ENCODE peak calls at places on chromosomes 5 and 9, in eight cellular contexts. Z, A, L, N, H, S, E and T are unnamed samples.

GRCh38 chr9:129914051-129914450 is 78.8 kb downstream of the USP20 start:
- DNase-seq in Z (no peak), A (no peak), L (no peak), N (no peak), H (no peak), S (no peak), E (no peak), T (no peak)

GRCh38 chr9:131677445-131678180 is 62.3 kb downstream of the RAPGEF1 start:
- DNase-seq in Z (peak), A (peak), L (peak), N (no peak), H (peak), S (no peak), E (peak), T (no peak)

GRCh38 chr5:36305571-36306326 is 4.0 kb upstream of the RANBP3L start:
- DNase-seq in Z (no peak), A (peak), L (peak), N (no peak), H (peak), S (peak), E (peak), T (no peak)

GRCh38 chr9:14353222-14354056 is 39.5 kb upstream of the NFIB start:
- DNase-seq in Z (peak), A (peak), L (peak), N (peak), H (peak), S (peak), E (peak), T (peak)

GRCh38 chr5:32088214-32088613 is 85.9 kb downstream of the GOLPH3 start:
- DNase-seq in Z (no peak), A (no peak), L (no peak), N (no peak), H (no peak), S (no peak), E (no peak), T (no peak)

GRCh38 chr9:123972618-123973017 is 39.0 kb upstream of the LHX2 start:
- DNase-seq in Z (no peak), A (no peak), L (no peak), N (no peak), H (no peak), S (no peak), E (no peak), T (no peak)

GRCh38 chr5:39422036-39422606 is 2.7 kb downstream of the DAB2 start:
- DNase-seq in Z (no peak), A (no peak), L (no peak), N (no peak), H (peak), S (no peak), E (peak), T (no peak)

GRCh38 chr9:37984672-37985611 is 81.0 kb upstream of the SLC25A51 start:
- DNase-seq in Z (no peak), A (peak), L (peak), N (no peak), H (peak), S (no peak), E (peak), T (no peak)

GRCh38 chr5:150514708-150515211 is 6.8 kb downstream of the NDST1 start:
- DNase-seq in Z (no peak), A (peak), L (peak), N (no peak), H (peak), S (no peak), E (no peak), T (no peak)

GRCh38 chr5:134038143-134038542 is 33.4 kb upstream of the VDAC1 start:
- DNase-seq in Z (no peak), A (no peak), L (no peak), N (no peak), H (no peak), S (no peak), E (no peak), T (no peak)

GRCh38 chr5:98769006-98769255 is 4.5 kb upstream of the RGMB start:
- DNase-seq in Z (no peak), A (no peak), L (no peak), N (no peak), H (no peak), S (peak), E (no peak), T (no peak)

GRCh38 chr5:149485655-149486615 is 65.3 kb downstream of the CSNK1A1 start:
- DNase-seq in Z (peak), A (peak), L (peak), N (no peak), H (peak), S (peak), E (peak), T (peak)

GRCh38 chr5:8013951-8014844 is 145.2 kb downstream of the MTRR start:
- DNase-seq in Z (no peak), A (no peak), L (no peak), N (no peak), H (no peak), S (no peak), E (no peak), T (no peak)

GRCh38 chr9:75168270-75169185 is 80.2 kb downstream of the OSTF1 start:
- DNase-seq in Z (no peak), A (peak), L (peak), N (no peak), H (no peak), S (no peak), E (peak), T (no peak)

GRCh38 chr5:77426670-77427069 is 65.4 kb downstream of the WDR41 start:
- DNase-seq in Z (peak), A (peak), L (peak), N (no peak), H (peak), S (no peak), E (peak), T (no peak)

GRCh38 chr9:38423939-38424843 is at the start of gene IGFBPL1:
- DNase-seq in Z (no peak), A (peak), L (no peak), N (peak), H (no peak), S (no peak), E (peak), T (no peak)

GRCh38 chr5:9490494-9491097 is 55.3 kb downstream of the SEMA5A start:
- DNase-seq in Z (no peak), A (no peak), L (no peak), N (no peak), H (no peak), S (no peak), E (no peak), T (no peak)

GRCh38 chr9:104984541-104984940 is 56.6 kb upstream of the ABCA1 start:
- DNase-seq in Z (no peak), A (no peak), L (no peak), N (no peak), H (no peak), S (no peak), E (no peak), T (no peak)

GRCh38 chr9:99778308-99778707 is 43.4 kb upstream of the NR4A3 start:
- DNase-seq in Z (peak), A (peak), L (peak), N (no peak), H (peak), S (no peak), E (peak), T (peak)

GRCh38 chr5:40452874-40453624 is 226.7 kb upstream of the PTGER4 start:
- DNase-seq in Z (no peak), A (no peak), L (no peak), N (no peak), H (no peak), S (no peak), E (no peak), T (no peak)

GRCh38 chr5:135326296-135327240 is 72.5 kb downstream of the MACROH2A1 start:
- DNase-seq in Z (no peak), A (peak), L (no peak), N (no peak), H (no peak), S (no peak), E (no peak), T (no peak)

GRCh38 chr5:108818613-108819272 is 71.0 kb downstream of the FER start:
- DNase-seq in Z (peak), A (peak), L (peak), N (no peak), H (peak), S (no peak), E (peak), T (peak)

GRCh38 chr5:152556779-152557178 is 151.7 kb upstream of the NMUR2 start:
- DNase-seq in Z (no peak), A (no peak), L (no peak), N (no peak), H (no peak), S (no peak), E (no peak), T (no peak)

GRCh38 chr9:126773004-126773607 is 31.7 kb upstream of the ZBTB43 start:
- DNase-seq in Z (no peak), A (peak), L (peak), N (no peak), H (peak), S (no peak), E (peak), T (no peak)

GRCh38 chr5:84242286-84242685 is 142.4 kb downstream of the EDIL3 start:
- DNase-seq in Z (peak), A (peak), L (peak), N (no peak), H (peak), S (no peak), E (peak), T (peak)

GRCh38 chr5:77210091-77211012 is at the start of gene PDE8B:
- DNase-seq in Z (no peak), A (peak), L (no peak), N (no peak), H (no peak), S (no peak), E (no peak), T (no peak)

GRCh38 chr9:114633452-114634089 is 22.5 kb downstream of the TMEM268 start:
- DNase-seq in Z (no peak), A (no peak), L (no peak), N (no peak), H (no peak), S (no peak), E (peak), T (no peak)

GRCh38 chr9:95504053-95504963 is 12.5 kb downstream of the PTCH1 start:
- DNase-seq in Z (no peak), A (peak), L (peak), N (no peak), H (peak), S (peak), E (peak), T (no peak)

GRCh38 chr5:108728566-108729305 is 19.0 kb upstream of the FER start:
- DNase-seq in Z (no peak), A (no peak), L (peak), N (no peak), H (no peak), S (no peak), E (no peak), T (no peak)

GRCh38 chr9:129368458-129368978 is 190.5 kb upstream of the IER5L start:
- DNase-seq in Z (no peak), A (no peak), L (no peak), N (no peak), H (no peak), S (no peak), E (no peak), T (no peak)

GRCh38 chr9:35756275-35756742 is 2.2 kb upstream of the MSMP start:
- DNase-seq in Z (no peak), A (peak), L (peak), N (no peak), H (no peak), S (peak), E (peak), T (no peak)

GRCh38 chr9:111094433-111095421 is 56.5 kb upstream of the LPAR1 start:
- DNase-seq in Z (peak), A (peak), L (peak), N (no peak), H (peak), S (peak), E (peak), T (peak)

GRCh38 chr5:154159343-154159742 is 31.2 kb upstream of the GALNT10 start:
- DNase-seq in Z (no peak), A (peak), L (peak), N (no peak), H (peak), S (no peak), E (peak), T (no peak)

DNA sequence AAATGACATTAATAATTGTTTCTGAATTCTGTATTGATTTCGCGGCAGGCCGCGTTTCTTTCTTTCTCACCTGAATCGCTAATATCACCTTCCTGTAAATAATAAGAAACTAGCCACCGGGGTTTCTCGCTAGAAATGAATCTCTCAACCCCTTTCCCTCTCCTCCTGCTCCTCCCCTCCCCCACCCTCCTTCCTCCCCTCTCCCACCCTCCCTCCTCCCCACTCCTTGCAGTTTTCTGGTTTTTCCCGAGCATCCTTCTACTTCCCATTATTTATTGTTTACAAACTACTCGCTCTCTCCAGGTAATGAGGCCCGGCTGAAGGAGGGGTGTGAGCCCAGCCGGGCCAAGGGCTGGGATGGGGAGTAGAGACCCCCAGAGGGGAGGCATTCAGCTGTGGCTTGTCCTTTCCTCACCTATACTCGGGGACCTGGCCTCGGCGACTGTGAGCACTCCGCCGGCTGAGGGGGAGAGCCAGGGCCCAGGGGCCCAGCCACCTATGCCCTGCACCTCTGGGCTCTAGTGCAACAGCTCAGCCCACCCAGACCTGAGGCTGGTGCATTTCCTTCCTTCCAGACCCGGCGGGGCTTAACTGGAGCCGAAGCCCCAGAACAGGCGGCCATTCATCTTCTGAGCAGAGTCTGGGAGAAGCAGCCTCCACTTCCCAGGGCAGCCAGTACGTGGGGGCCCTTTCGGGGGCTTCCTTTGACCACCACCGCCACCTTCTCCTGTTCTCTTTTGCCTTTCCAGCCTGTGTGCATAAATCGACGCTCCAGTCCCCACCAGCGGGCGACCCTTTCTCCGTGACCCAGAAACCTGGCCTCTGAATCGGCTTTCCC is 2.1 kb upstream of the IRX4 start:
- DNase-seq in Z (no peak), A (no peak), L (no peak), N (no peak), H (no peak), S (no peak), E (peak), T (no peak)
- H3K4me3 ChIP-seq in Z (no peak), A (no peak), L (peak), N (peak), H (no peak), S (no peak), E (peak), T (no peak)

GRCh38 chr5:91840412-91840811 is 457.3 kb upstream of the ARRDC3 start:
- DNase-seq in Z (no peak), A (no peak), L (no peak), N (no peak), H (no peak), S (no peak), E (no peak), T (no peak)
- TF ChIP-seq CTCF in Z (no peak), A (no peak), L (no peak), N (no peak), H (no peak), S (no peak), E (no peak), T (no peak)

GRCh38 chr9:22002038-22002437 is 7.1 kb downstream of the CDKN2B start:
- DNase-seq in Z (no peak), A (no peak), L (no peak), N (no peak), H (no peak), S (no peak), E (no peak), T (no peak)

GRCh38 chr9:22005083-22005699 is 3.9 kb downstream of the CDKN2B start:
- DNase-seq in Z (no peak), A (peak), L (no peak), N (no peak), H (peak), S (no peak), E (no peak), T (no peak)

GRCh38 chr9:22008662-22009562 is at the start of gene CDKN2B:
- DNase-seq in Z (peak), A (peak), L (peak), N (peak), H (peak), S (peak), E (peak), T (peak)

GRCh38 chr9:22009563-22009867 is 410 bp upstream of the CDKN2B start:
- DNase-seq in Z (no peak), A (no peak), L (no peak), N (no peak), H (no peak), S (no peak), E (no peak), T (no peak)

GRCh38 chr9:22005700-22006605 is 3.2 kb downstream of the CDKN2B start:
- DNase-seq in Z (no peak), A (peak), L (no peak), N (no peak), H (peak), S (no peak), E (peak), T (no peak)
- H3K4me3 ChIP-seq in Z (peak), A (peak), L (peak), N (peak), H (peak), S (peak), E (peak), T (no peak)

GRCh38 chr5:94159144-94159543 is 417.7 kb upstream of the POU5F2 start:
- DNase-seq in Z (no peak), A (no peak), L (peak), N (no peak), H (no peak), S (no peak), E (no peak), T (no peak)
- TF ChIP-seq CTCF in Z (no peak), A (no peak), L (peak), N (no peak), H (no peak), S (no peak), E (no peak), T (peak)

GRCh38 chr9:89397471-89397870 is 79.2 kb downstream of the SECISBP2 start:
- DNase-seq in Z (no peak), A (no peak), L (no peak), N (no peak), H (no peak), S (no peak), E (no peak), T (no peak)

GRCh38 chr9:89402695-89403427 is 84.6 kb downstream of the SECISBP2 start:
- DNase-seq in Z (no peak), A (no peak), L (no peak), N (no peak), H (no peak), S (no peak), E (no peak), T (no peak)

GRCh38 chr9:89404074-89404473 is 85.8 kb downstream of the SECISBP2 start:
- DNase-seq in Z (no peak), A (no peak), L (no peak), N (no peak), H (no peak), S (no peak), E (no peak), T (no peak)

GRCh38 chr9:89398651-89399050 is 80.4 kb downstream of the SECISBP2 start:
- DNase-seq in Z (no peak), A (no peak), L (no peak), N (no peak), H (no peak), S (no peak), E (no peak), T (no peak)

DNA sequence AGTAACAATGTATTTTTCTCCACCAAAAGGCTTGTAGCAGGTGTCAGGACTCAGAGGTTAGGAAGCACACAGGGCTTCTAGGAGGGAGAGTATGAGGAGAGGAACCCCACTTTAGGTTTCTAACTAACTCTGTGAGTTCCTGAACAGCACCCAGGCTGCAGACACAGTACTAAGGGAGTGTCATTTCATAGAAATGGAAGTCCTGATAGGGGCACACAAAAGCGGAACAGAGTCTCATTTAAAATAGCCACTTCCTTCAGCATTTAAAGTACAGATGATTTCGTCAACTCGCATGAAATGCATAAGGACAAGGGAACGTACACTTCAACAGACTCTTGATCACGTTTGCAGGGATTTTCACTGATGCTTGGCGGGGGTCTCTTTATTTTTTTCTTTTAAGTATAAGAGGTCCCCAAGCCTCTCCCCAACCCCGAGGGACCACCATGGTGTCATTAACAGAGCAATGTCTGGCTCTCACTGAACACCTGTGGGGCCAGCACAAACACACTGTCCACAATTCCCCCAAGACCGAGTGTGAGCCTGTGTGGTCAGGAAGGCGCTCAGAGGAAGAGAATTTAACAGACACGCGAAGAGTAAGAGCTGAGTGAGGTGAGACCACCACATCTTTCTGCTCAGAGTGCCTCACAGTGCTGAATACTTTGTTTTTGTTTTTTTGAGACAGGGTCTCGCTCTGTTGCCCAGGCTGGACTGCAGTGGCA is 82.3 kb downstream of the SECISBP2 start:
- DNase-seq in Z (no peak), A (no peak), L (no peak), N (no peak), H (no peak), S (no peak), E (no peak), T (no peak)
- H3K4me3 ChIP-seq in Z (no peak), A (no peak), L (no peak), N (no peak), H (no peak), S (no peak), E (no peak), T (no peak)

GRCh38 chr5:164649266-164649665 is 1143.8 kb downstream of the MAT2B start:
- DNase-seq in Z (no peak), A (no peak), L (no peak), N (no peak), H (peak), S (no peak), E (no peak), T (no peak)
- TF ChIP-seq CTCF in Z (no peak), A (no peak), L (no peak), N (no peak), H (no peak), S (no peak), E (no peak), T (no peak)

DNA sequence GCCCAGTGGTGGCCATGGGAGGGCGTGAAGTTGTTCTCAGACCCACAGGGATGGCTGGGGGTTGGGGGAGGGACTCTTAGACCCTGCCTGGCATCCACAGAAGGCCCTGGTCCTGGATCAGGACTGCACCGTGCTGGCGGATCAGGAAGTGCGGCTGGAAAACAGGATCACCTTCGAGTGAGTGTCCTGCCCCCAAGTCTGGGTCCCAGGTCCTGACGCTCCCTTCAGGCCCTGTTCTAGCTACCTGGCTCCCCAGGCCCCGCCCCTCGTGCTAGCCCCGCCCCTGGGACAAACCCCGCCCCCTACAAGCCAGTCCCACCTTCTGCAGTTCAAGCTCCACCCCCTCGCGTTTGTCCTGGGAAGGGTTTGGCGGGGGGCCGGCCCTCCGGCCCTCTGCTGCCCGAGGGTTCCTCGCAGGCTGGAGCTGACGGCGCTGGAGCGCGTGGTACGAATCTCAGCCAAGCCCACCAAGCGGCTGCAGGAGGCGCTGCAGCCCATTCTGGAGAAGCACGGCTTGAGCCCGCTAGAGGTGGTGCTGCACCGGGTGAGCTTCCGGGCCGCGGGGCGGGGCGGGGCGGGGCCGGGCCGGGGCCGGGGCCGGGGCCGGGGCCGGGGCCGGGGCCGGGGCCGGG is 12.9 kb downstream of the RGS14 start:
- DNase-seq in Z (peak), A (peak), L (peak), N (peak), H (peak), S (peak), E (peak), T (no peak)
- H3K4me3 ChIP-seq in Z (peak), A (peak), L (peak), N (peak), H (peak), S (peak), E (peak), T (peak)

GRCh38 chr9:134058716-134059115 is 9.1 kb downstream of the BRD3 start:
- DNase-seq in Z (no peak), A (peak), L (peak), N (no peak), H (peak), S (no peak), E (peak), T (no peak)
- TF ChIP-seq CTCF in Z (no peak), A (no peak), L (peak), N (no peak), H (peak), S (no peak), E (peak), T (peak)

GRCh38 chr9:98149422-98149821 is 30.4 kb upstream of the TRIM14 start:
- DNase-seq in Z (no peak), A (no peak), L (no peak), N (no peak), H (no peak), S (no peak), E (no peak), T (no peak)
- H3K4me3 ChIP-seq in Z (no peak), A (no peak), L (no peak), N (no peak), H (no peak), S (no peak), E (no peak), T (no peak)